ENCODE peak calls at places on chromosomes 2 and 18, in nine cellular contexts. One of them, this sample, is unnamed.

GRCh38 chr2:232362174-232362913 is 16.2 kb upstream of the ALPP start:
- DNase-seq in IMR-90: no peak
- DNase-seq in GM13977: no peak
- DNase-seq in GM04503: no peak
- DNase-seq in stimulated activated CD4-positive, alpha-beta T cell treated with anti-CD3 and anti-CD28 coated beads, Interleukin-4, amount 100 ng/mL, for 24 hours: no peak
- DNase-seq in CD4-positive, CD25-positive, alpha-beta regulatory T cell: no peak
- DNase-seq in fibroblast of pulmonary artery: no peak
- DNase-seq in NCI-H1092 treated with DMSO at 0.1 percent for 48 hours: no peak
- DNase-seq in pancreas: no peak
- DNase-seq in this sample: no peak

GRCh38 chr2:216792222-216793001 is 67.5 kb downstream of the TNP1 start:
- DNase-seq in IMR-90: peak; percentile 48
- DNase-seq in GM13977: no peak
- DNase-seq in GM04503: peak; percentile 68
- DNase-seq in stimulated activated CD4-positive, alpha-beta T cell treated with anti-CD3 and anti-CD28 coated beads, Interleukin-4, amount 100 ng/mL, for 24 hours: no peak
- DNase-seq in CD4-positive, CD25-positive, alpha-beta regulatory T cell: no peak
- DNase-seq in fibroblast of pulmonary artery: peak; percentile 6
- DNase-seq in NCI-H1092 treated with DMSO at 0.1 percent for 48 hours: peak; percentile 17
- DNase-seq in pancreas: no peak
- DNase-seq in this sample: no peak

GRCh38 chr2:239401450-239402227 is 819 bp upstream of the HDAC4 start:
- DNase-seq in IMR-90: peak; percentile 91
- DNase-seq in GM13977: peak; percentile 99
- DNase-seq in GM04503: peak; percentile 60
- DNase-seq in stimulated activated CD4-positive, alpha-beta T cell treated with anti-CD3 and anti-CD28 coated beads, Interleukin-4, amount 100 ng/mL, for 24 hours: peak; percentile 93
- DNase-seq in CD4-positive, CD25-positive, alpha-beta regulatory T cell: peak; percentile 98
- DNase-seq in fibroblast of pulmonary artery: peak; percentile 94
- DNase-seq in NCI-H1092 treated with DMSO at 0.1 percent for 48 hours: peak; percentile 92
- DNase-seq in pancreas: peak; percentile 96
- DNase-seq in this sample: peak; percentile 95

GRCh38 chr2:10721344-10722251 is at the start of gene ATP6V1C2:
- DNase-seq in IMR-90: no peak
- DNase-seq in GM13977: peak; percentile 86
- DNase-seq in GM04503: no peak
- DNase-seq in stimulated activated CD4-positive, alpha-beta T cell treated with anti-CD3 and anti-CD28 coated beads, Interleukin-4, amount 100 ng/mL, for 24 hours: no peak
- DNase-seq in CD4-positive, CD25-positive, alpha-beta regulatory T cell: no peak
- DNase-seq in fibroblast of pulmonary artery: no peak
- DNase-seq in NCI-H1092 treated with DMSO at 0.1 percent for 48 hours: no peak
- DNase-seq in pancreas: peak; percentile 66
- DNase-seq in this sample: no peak

GRCh38 chr2:171651667-171652410 is 35.4 kb upstream of the DYNC1I2 start:
- DNase-seq in IMR-90: no peak
- DNase-seq in GM13977: no peak
- DNase-seq in GM04503: no peak
- DNase-seq in stimulated activated CD4-positive, alpha-beta T cell treated with anti-CD3 and anti-CD28 coated beads, Interleukin-4, amount 100 ng/mL, for 24 hours: no peak
- DNase-seq in CD4-positive, CD25-positive, alpha-beta regulatory T cell: no peak
- DNase-seq in fibroblast of pulmonary artery: no peak
- DNase-seq in NCI-H1092 treated with DMSO at 0.1 percent for 48 hours: no peak
- DNase-seq in pancreas: no peak
- DNase-seq in this sample: no peak

GRCh38 chr18:77658309-77658681 is 408.6 kb downstream of the GALR1 start:
- DNase-seq in IMR-90: no peak
- DNase-seq in GM13977: no peak
- DNase-seq in GM04503: no peak
- DNase-seq in stimulated activated CD4-positive, alpha-beta T cell treated with anti-CD3 and anti-CD28 coated beads, Interleukin-4, amount 100 ng/mL, for 24 hours: no peak
- DNase-seq in CD4-positive, CD25-positive, alpha-beta regulatory T cell: no peak
- DNase-seq in fibroblast of pulmonary artery: no peak
- DNase-seq in NCI-H1092 treated with DMSO at 0.1 percent for 48 hours: no peak
- DNase-seq in pancreas: no peak
- DNase-seq in this sample: no peak

GRCh38 chr2:101981484-101981883 is 10.3 kb upstream of the IL1R2 start:
- DNase-seq in IMR-90: no peak
- DNase-seq in GM13977: no peak
- DNase-seq in GM04503: no peak
- DNase-seq in stimulated activated CD4-positive, alpha-beta T cell treated with anti-CD3 and anti-CD28 coated beads, Interleukin-4, amount 100 ng/mL, for 24 hours: no peak
- DNase-seq in CD4-positive, CD25-positive, alpha-beta regulatory T cell: no peak
- DNase-seq in fibroblast of pulmonary artery: no peak
- DNase-seq in NCI-H1092 treated with DMSO at 0.1 percent for 48 hours: no peak
- DNase-seq in pancreas: no peak
- DNase-seq in this sample: no peak

GRCh38 chr18:20971886-20972267 is 139.7 kb downstream of the ROCK1 start:
- DNase-seq in IMR-90: peak; percentile 19
- DNase-seq in GM13977: peak; percentile 9
- DNase-seq in GM04503: no peak
- DNase-seq in stimulated activated CD4-positive, alpha-beta T cell treated with anti-CD3 and anti-CD28 coated beads, Interleukin-4, amount 100 ng/mL, for 24 hours: no peak
- DNase-seq in CD4-positive, CD25-positive, alpha-beta regulatory T cell: peak; percentile 23
- DNase-seq in fibroblast of pulmonary artery: peak; percentile 55
- DNase-seq in NCI-H1092 treated with DMSO at 0.1 percent for 48 hours: peak; percentile 1
- DNase-seq in pancreas: no peak
- DNase-seq in this sample: no peak

GRCh38 chr18:48023334-48024008 is 93.0 kb upstream of the SMAD2 start:
- DNase-seq in IMR-90: peak; percentile 10
- DNase-seq in GM13977: peak; percentile 49
- DNase-seq in GM04503: no peak
- DNase-seq in stimulated activated CD4-positive, alpha-beta T cell treated with anti-CD3 and anti-CD28 coated beads, Interleukin-4, amount 100 ng/mL, for 24 hours: no peak
- DNase-seq in CD4-positive, CD25-positive, alpha-beta regulatory T cell: no peak
- DNase-seq in fibroblast of pulmonary artery: peak; percentile 80
- DNase-seq in NCI-H1092 treated with DMSO at 0.1 percent for 48 hours: peak; percentile 81
- DNase-seq in pancreas: no peak
- DNase-seq in this sample: peak; percentile 63

GRCh38 chr2:26780203-26780760 is 5.6 kb upstream of the CENPA start:
- DNase-seq in IMR-90: no peak
- DNase-seq in GM13977: no peak
- DNase-seq in GM04503: no peak
- DNase-seq in stimulated activated CD4-positive, alpha-beta T cell treated with anti-CD3 and anti-CD28 coated beads, Interleukin-4, amount 100 ng/mL, for 24 hours: no peak
- DNase-seq in CD4-positive, CD25-positive, alpha-beta regulatory T cell: no peak
- DNase-seq in fibroblast of pulmonary artery: no peak
- DNase-seq in NCI-H1092 treated with DMSO at 0.1 percent for 48 hours: no peak
- DNase-seq in pancreas: no peak
- DNase-seq in this sample: no peak

GRCh38 chr2:26870585-26871095 is 22.7 kb downstream of the DPYSL5 start:
- DNase-seq in IMR-90: no peak
- DNase-seq in GM13977: no peak
- DNase-seq in GM04503: no peak
- DNase-seq in stimulated activated CD4-positive, alpha-beta T cell treated with anti-CD3 and anti-CD28 coated beads, Interleukin-4, amount 100 ng/mL, for 24 hours: no peak
- DNase-seq in CD4-positive, CD25-positive, alpha-beta regulatory T cell: no peak
- DNase-seq in fibroblast of pulmonary artery: no peak
- DNase-seq in NCI-H1092 treated with DMSO at 0.1 percent for 48 hours: no peak
- DNase-seq in pancreas: no peak
- DNase-seq in this sample: no peak

GRCh38 chr2:95551055-95551568 is 40.7 kb upstream of the TRIM43 start:
- DNase-seq in IMR-90: no peak
- DNase-seq in GM13977: no peak
- DNase-seq in GM04503: no peak
- DNase-seq in stimulated activated CD4-positive, alpha-beta T cell treated with anti-CD3 and anti-CD28 coated beads, Interleukin-4, amount 100 ng/mL, for 24 hours: no peak
- DNase-seq in CD4-positive, CD25-positive, alpha-beta regulatory T cell: no peak
- DNase-seq in fibroblast of pulmonary artery: no peak
- DNase-seq in NCI-H1092 treated with DMSO at 0.1 percent for 48 hours: no peak
- DNase-seq in pancreas: no peak
- DNase-seq in this sample: no peak

GRCh38 chr2:138997849-138998517 is 217.8 kb upstream of the NXPH2 start:
- DNase-seq in IMR-90: no peak
- DNase-seq in GM13977: no peak
- DNase-seq in GM04503: no peak
- DNase-seq in stimulated activated CD4-positive, alpha-beta T cell treated with anti-CD3 and anti-CD28 coated beads, Interleukin-4, amount 100 ng/mL, for 24 hours: no peak
- DNase-seq in CD4-positive, CD25-positive, alpha-beta regulatory T cell: no peak
- DNase-seq in fibroblast of pulmonary artery: no peak
- DNase-seq in NCI-H1092 treated with DMSO at 0.1 percent for 48 hours: no peak
- DNase-seq in pancreas: no peak
- DNase-seq in this sample: no peak

GRCh38 chr2:235939471-235939870 is 228.7 kb downstream of the GBX2 start:
- DNase-seq in IMR-90: peak; percentile 55
- DNase-seq in GM13977: no peak
- DNase-seq in GM04503: peak; percentile 11
- DNase-seq in stimulated activated CD4-positive, alpha-beta T cell treated with anti-CD3 and anti-CD28 coated beads, Interleukin-4, amount 100 ng/mL, for 24 hours: no peak
- DNase-seq in CD4-positive, CD25-positive, alpha-beta regulatory T cell: no peak
- DNase-seq in fibroblast of pulmonary artery: no peak
- DNase-seq in NCI-H1092 treated with DMSO at 0.1 percent for 48 hours: no peak
- DNase-seq in pancreas: no peak
- DNase-seq in this sample: no peak

GRCh38 chr18:46061387-46061786 is 10.7 kb downstream of the PSTPIP2 start:
- DNase-seq in IMR-90: no peak
- DNase-seq in GM13977: no peak
- DNase-seq in GM04503: no peak
- DNase-seq in stimulated activated CD4-positive, alpha-beta T cell treated with anti-CD3 and anti-CD28 coated beads, Interleukin-4, amount 100 ng/mL, for 24 hours: no peak
- DNase-seq in CD4-positive, CD25-positive, alpha-beta regulatory T cell: no peak
- DNase-seq in fibroblast of pulmonary artery: no peak
- DNase-seq in NCI-H1092 treated with DMSO at 0.1 percent for 48 hours: no peak
- DNase-seq in pancreas: no peak
- DNase-seq in this sample: no peak

GRCh38 chr2:56179931-56180330 is 3.9 kb upstream of the CCDC85A start:
- DNase-seq in IMR-90: no peak
- DNase-seq in GM13977: no peak
- DNase-seq in GM04503: no peak
- DNase-seq in stimulated activated CD4-positive, alpha-beta T cell treated with anti-CD3 and anti-CD28 coated beads, Interleukin-4, amount 100 ng/mL, for 24 hours: no peak
- DNase-seq in CD4-positive, CD25-positive, alpha-beta regulatory T cell: no peak
- DNase-seq in fibroblast of pulmonary artery: no peak
- DNase-seq in NCI-H1092 treated with DMSO at 0.1 percent for 48 hours: no peak
- DNase-seq in pancreas: no peak
- DNase-seq in this sample: no peak

GRCh38 chr18:46067431-46068007 is 4.5 kb downstream of the PSTPIP2 start:
- DNase-seq in IMR-90: peak; percentile 40
- DNase-seq in GM13977: no peak
- DNase-seq in GM04503: no peak
- DNase-seq in stimulated activated CD4-positive, alpha-beta T cell treated with anti-CD3 and anti-CD28 coated beads, Interleukin-4, amount 100 ng/mL, for 24 hours: no peak
- DNase-seq in CD4-positive, CD25-positive, alpha-beta regulatory T cell: no peak
- DNase-seq in fibroblast of pulmonary artery: peak; percentile 43
- DNase-seq in NCI-H1092 treated with DMSO at 0.1 percent for 48 hours: no peak
- DNase-seq in pancreas: no peak
- DNase-seq in this sample: no peak

GRCh38 chr2:102082591-102083586 is 59.7 kb upstream of the IL1R1 start:
- DNase-seq in IMR-90: peak; percentile 91
- DNase-seq in GM13977: peak; percentile 40
- DNase-seq in GM04503: no peak
- DNase-seq in stimulated activated CD4-positive, alpha-beta T cell treated with anti-CD3 and anti-CD28 coated beads, Interleukin-4, amount 100 ng/mL, for 24 hours: peak; percentile 68
- DNase-seq in CD4-positive, CD25-positive, alpha-beta regulatory T cell: peak; percentile 14
- DNase-seq in fibroblast of pulmonary artery: peak; percentile 95
- DNase-seq in NCI-H1092 treated with DMSO at 0.1 percent for 48 hours: no peak
- DNase-seq in pancreas: no peak
- DNase-seq in this sample: no peak

GRCh38 chr2:235506291-235506996 is 12.6 kb downstream of the AGAP1 start:
- DNase-seq in IMR-90: no peak
- DNase-seq in GM13977: no peak
- DNase-seq in GM04503: no peak
- DNase-seq in stimulated activated CD4-positive, alpha-beta T cell treated with anti-CD3 and anti-CD28 coated beads, Interleukin-4, amount 100 ng/mL, for 24 hours: no peak
- DNase-seq in CD4-positive, CD25-positive, alpha-beta regulatory T cell: no peak
- DNase-seq in fibroblast of pulmonary artery: no peak
- DNase-seq in NCI-H1092 treated with DMSO at 0.1 percent for 48 hours: no peak
- DNase-seq in pancreas: no peak
- DNase-seq in this sample: no peak

GRCh38 chr2:33763671-33764310 is 164.7 kb upstream of the FAM98A start:
- DNase-seq in IMR-90: no peak
- DNase-seq in GM13977: no peak
- DNase-seq in GM04503: no peak
- DNase-seq in stimulated activated CD4-positive, alpha-beta T cell treated with anti-CD3 and anti-CD28 coated beads, Interleukin-4, amount 100 ng/mL, for 24 hours: no peak
- DNase-seq in CD4-positive, CD25-positive, alpha-beta regulatory T cell: no peak
- DNase-seq in fibroblast of pulmonary artery: no peak
- DNase-seq in NCI-H1092 treated with DMSO at 0.1 percent for 48 hours: no peak
- DNase-seq in pancreas: no peak
- DNase-seq in this sample: no peak

GRCh38 chr18:58496231-58496630 is 132.7 kb downstream of the ALPK2 start:
- DNase-seq in IMR-90: no peak
- DNase-seq in GM13977: no peak
- DNase-seq in GM04503: peak; percentile 57
- DNase-seq in stimulated activated CD4-positive, alpha-beta T cell treated with anti-CD3 and anti-CD28 coated beads, Interleukin-4, amount 100 ng/mL, for 24 hours: no peak
- DNase-seq in CD4-positive, CD25-positive, alpha-beta regulatory T cell: no peak
- DNase-seq in fibroblast of pulmonary artery: no peak
- DNase-seq in NCI-H1092 treated with DMSO at 0.1 percent for 48 hours: no peak
- DNase-seq in pancreas: no peak
- DNase-seq in this sample: no peak

GRCh38 chr2:3108105-3108504 is 269.5 kb downstream of the EIPR1 start:
- DNase-seq in IMR-90: no peak
- DNase-seq in GM13977: peak; percentile 12
- DNase-seq in GM04503: no peak
- DNase-seq in stimulated activated CD4-positive, alpha-beta T cell treated with anti-CD3 and anti-CD28 coated beads, Interleukin-4, amount 100 ng/mL, for 24 hours: no peak
- DNase-seq in CD4-positive, CD25-positive, alpha-beta regulatory T cell: no peak
- DNase-seq in fibroblast of pulmonary artery: no peak
- DNase-seq in NCI-H1092 treated with DMSO at 0.1 percent for 48 hours: no peak
- DNase-seq in pancreas: no peak
- DNase-seq in this sample: no peak

GRCh38 chr2:63013448-63013847 is 37.2 kb upstream of the OTX1 start:
- DNase-seq in IMR-90: no peak
- DNase-seq in GM13977: no peak
- DNase-seq in GM04503: no peak
- DNase-seq in stimulated activated CD4-positive, alpha-beta T cell treated with anti-CD3 and anti-CD28 coated beads, Interleukin-4, amount 100 ng/mL, for 24 hours: no peak
- DNase-seq in CD4-positive, CD25-positive, alpha-beta regulatory T cell: no peak
- DNase-seq in fibroblast of pulmonary artery: no peak
- DNase-seq in NCI-H1092 treated with DMSO at 0.1 percent for 48 hours: no peak
- DNase-seq in pancreas: no peak
- DNase-seq in this sample: no peak

GRCh38 chr2:162074937-162075688 is 1.1 kb upstream of the DPP4 start:
- DNase-seq in IMR-90: peak; percentile 85
- DNase-seq in GM13977: no peak
- DNase-seq in GM04503: no peak
- DNase-seq in stimulated activated CD4-positive, alpha-beta T cell treated with anti-CD3 and anti-CD28 coated beads, Interleukin-4, amount 100 ng/mL, for 24 hours: no peak
- DNase-seq in CD4-positive, CD25-positive, alpha-beta regulatory T cell: no peak
- DNase-seq in fibroblast of pulmonary artery: no peak
- DNase-seq in NCI-H1092 treated with DMSO at 0.1 percent for 48 hours: no peak
- DNase-seq in pancreas: no peak
- DNase-seq in this sample: no peak